ENCODE peak calls at places on chromosomes 7 and 10, in five cellular contexts. R is K562; J is psoas muscle; P is CD8-positive, alpha-beta T cell; Q is lower lobe of right lung. Y is an unnamed sample.

GRCh38 chr7:30705008-30705407 is 22.8 kb upstream of the CRHR2 start:
- DNase-seq in R (no peak), J (no peak), P (no peak), Q (no peak), Y (peak; percentile 35)

GRCh38 chr10:29734980-29735627 is 100.3 kb upstream of the SVIL start:
- DNase-seq in R (no peak), J (peak; percentile 75), P (peak; percentile 10), Q (peak; percentile 89), Y (peak; percentile 95)

GRCh38 chr10:100745882-100746412 is 565 bp downstream of the PAX2 start:
- DNase-seq in R (no peak), J (no peak), P (no peak), Q (no peak), Y (peak; percentile 66)

GRCh38 chr7:81791578-81792524 is 22.0 kb upstream of the HGF start:
- DNase-seq in R (no peak), J (no peak), P (no peak), Q (no peak), Y (no peak)

GRCh38 chr7:129952164-129952652 is 552 bp downstream of the UBE2H start:
- DNase-seq in R (peak; percentile 57), J (peak; percentile 51), P (peak; percentile 11), Q (peak; percentile 62), Y (peak; percentile 72)

GRCh38 chr7:79244482-79244881 is 209.0 kb downstream of the MAGI2 start:
- DNase-seq in R (no peak), J (no peak), P (no peak), Q (no peak), Y (no peak)

GRCh38 chr7:137900137-137900536 is 53.4 kb upstream of the DGKI start:
- DNase-seq in R (no peak), J (no peak), P (no peak), Q (no peak), Y (no peak)

GRCh38 chr10:101691081-101691480 is 3.9 kb downstream of the FBXW4 start:
- DNase-seq in R (no peak), J (no peak), P (no peak), Q (no peak), Y (no peak)

GRCh38 chr7:46725838-46726237 is 804.8 kb upstream of the IGFBP3 start:
- DNase-seq in R (no peak), J (no peak), P (no peak), Q (no peak), Y (no peak)

GRCh38 chr7:155868955-155869783 is 56.9 kb upstream of the SHH start:
- DNase-seq in R (no peak), J (no peak), P (no peak), Q (no peak), Y (no peak)

GRCh38 chr7:22842383-22842903 is 19.8 kb upstream of the TOMM7 start:
- DNase-seq in R (no peak), J (peak; percentile 26), P (no peak), Q (no peak), Y (no peak)

GRCh38 chr7:105188201-105188600 is 174.2 kb downstream of the KMT2E start:
- DNase-seq in R (no peak), J (no peak), P (no peak), Q (no peak), Y (no peak)

GRCh38 chr7:116969371-116969902 is 16.1 kb downstream of the ST7 start:
- DNase-seq in R (no peak), J (no peak), P (no peak), Q (no peak), Y (no peak)

GRCh38 chr10:33001908-33002492 is 44.0 kb upstream of the ITGB1 start:
- DNase-seq in R (no peak), J (no peak), P (no peak), Q (no peak), Y (no peak)
- H3K9me3 ChIP-seq in R (no peaks in the 10 kb centered on the region), J (peaks cover 8% of the 10 kb centered on the region), P (no peaks in the 10 kb centered on the region), Q (no peaks in the 10 kb centered on the region), Y (no peaks in the 10 kb centered on the region)

GRCh38 chr7:157867685-157868305 is 531.0 kb downstream of the DNAJB6 start:
- DNase-seq in R (no peak), J (no peak), P (no peak), Q (no peak), Y (peak; percentile 18)

GRCh38 chr7:157865351-157866165 is 528.8 kb downstream of the DNAJB6 start:
- DNase-seq in R (no peak), J (no peak), P (no peak), Q (no peak), Y (peak; percentile 23)

GRCh38 chr7:157863906-157864810 is 527.4 kb downstream of the DNAJB6 start:
- DNase-seq in R (no peak), J (no peak), P (no peak), Q (no peak), Y (peak; percentile 45)

GRCh38 chr7:157864911-157865310 is 528.1 kb downstream of the DNAJB6 start:
- DNase-seq in R (no peak), J (no peak), P (no peak), Q (no peak), Y (peak; percentile 63)

GRCh38 chr7:157866525-157866924 is 529.7 kb downstream of the DNAJB6 start:
- DNase-seq in R (no peak), J (no peak), P (no peak), Q (no peak), Y (peak; percentile 36)
- H3K9me3 ChIP-seq in R (no peaks in the 10 kb centered on the region), J (no peaks in the 10 kb centered on the region), P (no peaks in the 10 kb centered on the region), Q (no peaks in the 10 kb centered on the region), Y (no peaks in the 10 kb centered on the region)

DNA sequence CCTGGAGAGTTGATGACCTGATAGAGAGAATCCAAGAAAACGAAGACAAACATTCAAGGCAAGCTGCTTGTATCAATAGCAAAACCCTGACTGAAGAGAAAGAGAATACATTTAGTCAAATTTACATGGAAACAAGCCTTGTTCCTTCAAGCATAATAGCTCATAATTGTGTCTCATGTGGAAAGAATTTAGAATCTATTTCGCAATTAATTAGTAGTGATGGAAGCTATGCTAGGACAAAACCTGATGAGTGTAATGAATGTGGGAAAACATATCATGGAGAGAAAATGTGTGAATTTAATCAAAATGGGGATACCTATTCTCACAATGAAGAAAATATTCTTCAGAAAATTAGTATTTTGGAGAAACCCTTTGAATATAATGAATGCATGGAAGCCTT is 18.0 kb downstream of the RBAK start:
- DNase-seq in R (no peak), J (no peak), P (no peak), Q (no peak), Y (no peak)
- H3K9me3 ChIP-seq in R (peaks cover 76% of the 10 kb centered on the region), J (peaks cover 95% of the 10 kb centered on the region), P (peaks cover 70% of the 10 kb centered on the region), Q (peaks cover 94% of the 10 kb centered on the region), Y (peaks cover 67% of the 10 kb centered on the region)

DNA sequence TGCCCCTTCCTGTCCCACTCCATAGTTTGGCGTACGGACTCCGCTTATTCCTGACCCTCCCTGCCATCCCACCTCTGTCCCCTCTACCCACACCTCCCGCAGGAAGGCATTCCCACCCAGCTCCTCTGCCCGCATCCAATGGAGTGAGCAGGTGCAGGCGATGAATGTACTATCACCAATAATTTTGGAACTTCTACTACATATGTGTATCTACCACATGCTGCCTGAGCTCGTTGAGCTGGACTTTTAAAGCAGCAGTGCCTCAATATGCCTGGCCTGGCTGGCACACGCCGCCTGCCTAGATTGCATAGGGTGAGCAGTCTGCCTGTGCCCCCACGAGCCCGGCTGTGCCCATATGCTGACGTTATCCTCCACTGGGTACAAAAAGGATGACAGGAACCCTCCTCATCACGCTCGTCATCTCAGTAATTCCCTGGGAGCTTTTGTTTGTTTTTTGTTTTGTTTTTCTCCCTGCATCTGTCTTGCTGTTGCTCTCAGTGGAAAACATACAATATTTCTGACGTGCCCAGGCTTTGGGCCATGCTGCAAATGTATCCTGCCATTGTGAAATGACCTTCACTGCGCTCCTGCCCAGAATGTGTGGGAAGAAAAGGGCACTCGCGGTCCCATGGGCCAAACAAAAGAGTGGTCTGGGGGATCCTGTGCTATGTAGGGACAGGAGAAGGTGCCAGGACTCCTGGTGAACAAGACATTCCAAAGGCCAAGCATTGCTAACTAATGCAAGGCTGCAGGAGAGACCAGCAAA is 302.8 kb downstream of the PTPRN2 start:
- DNase-seq in R (no peak), J (no peak), P (no peak), Q (no peak), Y (peak; percentile 59)
- H3K9me3 ChIP-seq in R (no peaks in the 10 kb centered on the region), J (peaks cover 27% of the 10 kb centered on the region), P (peaks cover 5% of the 10 kb centered on the region), Q (peaks cover 29% of the 10 kb centered on the region), Y (peaks cover 3% of the 10 kb centered on the region)

DNA sequence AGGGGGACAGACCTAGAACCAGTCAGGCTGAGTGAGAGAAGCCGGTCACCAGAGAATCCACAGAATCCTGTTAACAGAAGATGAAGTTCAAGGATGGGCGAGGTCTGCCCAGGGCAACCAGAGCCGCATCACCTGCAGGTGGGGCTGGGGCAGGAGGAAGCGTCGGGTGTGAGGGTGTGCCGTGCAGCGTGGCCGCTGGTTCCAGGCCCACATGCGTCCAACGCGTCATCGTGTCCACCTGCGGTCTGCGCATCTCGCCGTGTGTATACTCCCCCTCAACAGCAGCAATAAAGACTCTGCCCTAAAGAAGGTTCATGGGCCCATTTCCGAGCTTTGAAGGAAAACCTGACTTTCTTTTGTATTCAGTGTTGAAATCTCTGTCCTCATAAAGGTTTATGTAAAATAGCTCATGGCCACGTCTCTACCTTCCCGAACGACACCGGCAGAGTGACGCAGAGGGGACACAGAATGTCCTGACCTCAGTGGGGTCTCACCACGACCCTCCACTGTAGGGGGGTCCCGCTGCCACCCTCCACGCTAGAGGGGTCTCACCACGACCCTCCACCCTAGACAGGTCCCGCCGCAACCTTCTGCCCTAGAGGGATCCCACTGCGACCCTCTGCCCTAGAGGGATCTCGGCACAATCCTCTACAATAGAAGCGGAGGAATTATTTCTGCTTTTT is 446.9 kb downstream of the PTPRN2 start:
- DNase-seq in R (no peak), J (no peak), P (no peak), Q (no peak), Y (peak; percentile 80)
- H3K9me3 ChIP-seq in R (no peaks in the 10 kb centered on the region), J (no peaks in the 10 kb centered on the region), P (no peaks in the 10 kb centered on the region), Q (no peaks in the 10 kb centered on the region), Y (peaks cover 4% of the 10 kb centered on the region)

GRCh38 chr10:128963246-128964099 is 503.6 kb upstream of the MGMT start:
- DNase-seq in R (no peak), J (no peak), P (no peak), Q (no peak), Y (no peak)

GRCh38 chr10:128964100-128964403 is 503.0 kb upstream of the MGMT start:
- DNase-seq in R (no peak), J (no peak), P (no peak), Q (no peak), Y (no peak)

GRCh38 chr10:128956149-128956548 is 510.9 kb upstream of the MGMT start:
- DNase-seq in R (no peak), J (no peak), P (no peak), Q (no peak), Y (no peak)

GRCh38 chr10:128959746-128960145 is 507.3 kb upstream of the MGMT start:
- DNase-seq in R (no peak), J (no peak), P (no peak), Q (no peak), Y (no peak)

GRCh38 chr10:128958881-128959690 is 508.0 kb upstream of the MGMT start:
- DNase-seq in R (no peak), J (no peak), P (no peak), Q (no peak), Y (no peak)
- H3K9me3 ChIP-seq in R (no peaks in the 10 kb centered on the region), J (no peaks in the 10 kb centered on the region), P (no peaks in the 10 kb centered on the region), Q (no peaks in the 10 kb centered on the region), Y (no peaks in the 10 kb centered on the region)